ENCODE peak calls at places on chromosome 10, in seven cellular contexts. A is amniotic epithelial cell; N is endothelial cell; D is NCI-H1694 treated with DMSO at 0.1 percent for 48 hours; O is stimulated activated CD4-positive, alpha-beta T cell treated with anti-CD3 and anti-CD28 coated beads, Interleukin-1b, Interleukin-23, amount 100 ng/mL, for 48 hours; F is neural progenitor cell; K is mucosa of gallbladder. C is an unnamed sample.

GRCh38 chr10:87706731-87707130 is 47.1 kb downstream of the PAPSS2 start:
- DNase-seq in A (no peak), N (no peak), D (no peak), O (no peak), F (no peak), K (no peak), C (no peak)

GRCh38 chr10:131090761-131091661 is 220.5 kb downstream of the TCERG1L start:
- DNase-seq in A (no peak), N (no peak), D (peak), O (no peak), F (no peak), K (no peak), C (no peak)

GRCh38 chr10:32000937-32001336 is 55.3 kb downstream of the KIF5B start:
- DNase-seq in A (peak), N (no peak), D (no peak), O (no peak), F (no peak), K (no peak), C (peak)

GRCh38 chr10:88923525-88923924 is 29.0 kb downstream of the ACTA2 start:
- DNase-seq in A (peak), N (no peak), D (no peak), O (no peak), F (no peak), K (no peak), C (no peak)

GRCh38 chr10:132048294-132048667 is 17.5 kb upstream of the JAKMIP3 start:
- DNase-seq in A (no peak), N (no peak), D (no peak), O (no peak), F (no peak), K (no peak), C (no peak)

GRCh38 chr10:97573021-97573420 is 442 bp downstream of the ANKRD2 start:
- DNase-seq in A (no peak), N (no peak), D (no peak), O (no peak), F (no peak), K (no peak), C (no peak)

GRCh38 chr10:119395287-119396007 is 147.1 kb downstream of the RGS10 start:
- DNase-seq in A (no peak), N (no peak), D (no peak), O (no peak), F (no peak), K (peak), C (no peak)

GRCh38 chr10:14356921-14357320 is 26.2 kb upstream of the FRMD4A start:
- DNase-seq in A (peak), N (no peak), D (no peak), O (no peak), F (no peak), K (no peak), C (peak)

GRCh38 chr10:91758303-91759146 is 39.7 kb upstream of the TNKS2 start:
- DNase-seq in A (peak), N (no peak), D (peak), O (no peak), F (peak), K (no peak), C (peak)

GRCh38 chr10:33353853-33354252 is 19.4 kb upstream of the NRP1 start:
- DNase-seq in A (no peak), N (no peak), D (no peak), O (no peak), F (no peak), K (no peak), C (no peak)

GRCh38 chr10:129626801-129627434 is 159.9 kb downstream of the MGMT start:
- DNase-seq in A (no peak), N (no peak), D (no peak), O (no peak), F (no peak), K (no peak), C (no peak)

GRCh38 chr10:92720306-92721165 is 30.8 kb downstream of the HHEX start:
- DNase-seq in A (no peak), N (no peak), D (peak), O (no peak), F (no peak), K (no peak), C (no peak)

GRCh38 chr10:72242675-72243074 is 26.6 kb upstream of the ASCC1 start:
- DNase-seq in A (peak), N (peak), D (no peak), O (peak), F (no peak), K (peak), C (no peak)

GRCh38 chr10:3225589-3225988 is 53.0 kb upstream of the PITRM1 start:
- DNase-seq in A (peak), N (no peak), D (no peak), O (no peak), F (no peak), K (no peak), C (peak)

GRCh38 chr10:79292789-79293746 is 54.2 kb upstream of the PPIF start:
- DNase-seq in A (no peak), N (peak), D (no peak), O (peak), F (peak), K (no peak), C (no peak)

GRCh38 chr10:132158810-132159209 is 27.9 kb upstream of the DPYSL4 start:
- DNase-seq in A (no peak), N (no peak), D (no peak), O (peak), F (no peak), K (no peak), C (no peak)

GRCh38 chr10:7084255-7085005 is 326.4 kb downstream of the SFMBT2 start:
- DNase-seq in A (peak), N (no peak), D (peak), O (no peak), F (no peak), K (no peak), C (no peak)

GRCh38 chr10:70543911-70544310 is 58.6 kb downstream of the PRF1 start:
- DNase-seq in A (no peak), N (no peak), D (no peak), O (no peak), F (no peak), K (no peak), C (no peak)

GRCh38 chr10:128080641-128081040 is 45.6 kb downstream of the MKI67 start:
- DNase-seq in A (no peak), N (no peak), D (no peak), O (no peak), F (no peak), K (no peak), C (no peak)

GRCh38 chr10:17229967-17230682 is 2.1 kb downstream of the VIM start:
- DNase-seq in A (peak), N (peak), D (no peak), O (peak), F (peak), K (peak), C (peak)

GRCh38 chr10:13707156-13707881 is 120.6 kb downstream of the PRPF18 start:
- DNase-seq in A (peak), N (peak), D (no peak), O (no peak), F (peak), K (peak), C (peak)

GRCh38 chr10:101214446-101215396 is 14.5 kb downstream of the LBX1 start:
- DNase-seq in A (no peak), N (peak), D (peak), O (peak), F (peak), K (peak), C (peak)

GRCh38 chr10:57983226-57983870 is 284.3 kb downstream of the IPMK start:
- DNase-seq in A (peak), N (no peak), D (no peak), O (no peak), F (no peak), K (no peak), C (peak)

GRCh38 chr10:71454347-71454746 is 57.6 kb downstream of the CDH23 start:
- DNase-seq in A (no peak), N (no peak), D (no peak), O (no peak), F (no peak), K (no peak), C (no peak)

GRCh38 chr10:78579995-78580394 is 488.8 kb upstream of the ZMIZ1 start:
- DNase-seq in A (no peak), N (no peak), D (peak), O (no peak), F (peak), K (peak), C (no peak)

GRCh38 chr10:95560288-95561199 is 627 bp downstream of the SORBS1 start:
- DNase-seq in A (peak), N (no peak), D (no peak), O (peak), F (peak), K (peak), C (peak)

GRCh38 chr10:132575320-132576201 is 38.0 kb downstream of the INPP5A start:
- DNase-seq in A (peak), N (no peak), D (no peak), O (peak), F (no peak), K (peak), C (peak)

GRCh38 chr10:92575961-92576360 is 2.1 kb upstream of the IDE start:
- DNase-seq in A (peak), N (no peak), D (no peak), O (no peak), F (no peak), K (no peak), C (peak)

GRCh38 chr10:129760416-129760815 is 203.7 kb downstream of the EBF3 start:
- DNase-seq in A (no peak), N (no peak), D (no peak), O (no peak), F (no peak), K (no peak), C (no peak)

GRCh38 chr10:124244256-124244877 is 151.0 kb upstream of the CHST15 start:
- DNase-seq in A (no peak), N (no peak), D (no peak), O (no peak), F (no peak), K (no peak), C (no peak)

GRCh38 chr10:93211989-93212388 is 138.3 kb downstream of the CYP26A1 start:
- DNase-seq in A (no peak), N (no peak), D (no peak), O (no peak), F (no peak), K (no peak), C (no peak)

GRCh38 chr10:122419890-122420623 is 34.4 kb upstream of the ARMS2 start:
- DNase-seq in A (no peak), N (no peak), D (no peak), O (no peak), F (no peak), K (no peak), C (peak)

GRCh38 chr10:130740788-130741785 is 570.4 kb downstream of the TCERG1L start:
- DNase-seq in A (no peak), N (no peak), D (no peak), O (no peak), F (no peak), K (no peak), C (no peak)

GRCh38 chr10:77160679-77161078 is 476.9 kb downstream of the KCNMA1 start:
- DNase-seq in A (peak), N (no peak), D (no peak), O (no peak), F (no peak), K (peak), C (peak)

GRCh38 chr10:3103646-3104045 is 36.3 kb downstream of the PFKP start:
- DNase-seq in A (no peak), N (no peak), D (no peak), O (no peak), F (no peak), K (no peak), C (no peak)

GRCh38 chr10:129707406-129708388 is 240.7 kb downstream of the MGMT start:
- DNase-seq in A (no peak), N (no peak), D (no peak), O (no peak), F (no peak), K (no peak), C (no peak)

C was measured in HCEC 1CT.